ENCODE peak calls at places on chromosome 14, in six cellular contexts. V is HEK293T, D is MCF 10A, X is NCI-H345, N is fibroblast of the conjunctiva, K is prostate gland. R is an unnamed sample.
A peak's percentile ranks its signal among the peaks of the same experiment; 100 is the strongest.

GRCh38 chr14:61368061-61368710 is 46.8 kb downstream of the PRKCH start:
- DNase-seq in V (no peak), D (no peak), X (no peak), N (no peak), K (no peak), R (peak; percentile 46)

GRCh38 chr14:100237735-100238418 is 1.1 kb upstream of the YY1 start:
- DNase-seq in V (peak; percentile 61), D (peak; percentile 52), X (peak; percentile 58), N (no peak), K (peak; percentile 42), R (peak; percentile 57)

GRCh38 chr14:26597136-26598080 is at the start of gene NOVA1:
- DNase-seq in V (peak; percentile 12), D (no peak), X (peak; percentile 37), N (no peak), K (no peak), R (peak; percentile 18)

GRCh38 chr14:87754512-87755223 is 238.3 kb downstream of the GALC start:
- DNase-seq in V (no peak), D (no peak), X (no peak), N (no peak), K (no peak), R (no peak)

GRCh38 chr14:71245659-71246361 is 338.6 kb downstream of the PCNX1 start:
- DNase-seq in V (no peak), D (no peak), X (no peak), N (no peak), K (no peak), R (no peak)

GRCh38 chr14:39015964-39016577 is 87.0 kb downstream of the SEC23A start:
- DNase-seq in V (no peak), D (peak; percentile 74), X (no peak), N (no peak), K (no peak), R (no peak)

GRCh38 chr14:75084513-75084912 is 15.1 kb downstream of the ZC2HC1C start:
- DNase-seq in V (no peak), D (peak; percentile 19), X (no peak), N (no peak), K (peak; percentile 24), R (peak; percentile 62)

GRCh38 chr14:105069887-105070759 is 4.9 kb upstream of the GPR132 start:
- DNase-seq in V (no peak), D (no peak), X (no peak), N (no peak), K (no peak), R (no peak)

GRCh38 chr14:90625445-90625844 is 190.8 kb downstream of the TTC7B start:
- DNase-seq in V (no peak), D (no peak), X (no peak), N (no peak), K (no peak), R (no peak)

GRCh38 chr14:74867673-74868072 is 8.3 kb downstream of the PROX2 start:
- DNase-seq in V (no peak), D (no peak), X (no peak), N (no peak), K (no peak), R (no peak)

GRCh38 chr14:55120466-55121144 is 8.4 kb upstream of the LGALS3 start:
- DNase-seq in V (no peak), D (no peak), X (no peak), N (no peak), K (no peak), R (no peak)

GRCh38 chr14:56855891-56856461 is 45.7 kb upstream of the OTX2 start:
- DNase-seq in V (peak; percentile 20), D (no peak), X (peak; percentile 70), N (no peak), K (no peak), R (no peak)

GRCh38 chr14:71289536-71289935 is 382.3 kb downstream of the PCNX1 start:
- DNase-seq in V (no peak), D (no peak), X (no peak), N (no peak), K (no peak), R (no peak)

GRCh38 chr14:73717998-73718741 is 4.0 kb upstream of the PNMA1 start:
- DNase-seq in V (no peak), D (no peak), X (no peak), N (no peak), K (peak; percentile 46), R (peak; percentile 67)

GRCh38 chr14:51304956-51305355 is 64.9 kb downstream of the TMX1 start:
- DNase-seq in V (no peak), D (peak; percentile 56), X (no peak), N (peak; percentile 57), K (no peak), R (no peak)